ENCODE peak calls at places on chromosomes 13 and 19, in five cellular contexts. O is activated T-cell treated with anti-CD3 and anti-CD28 coated beads for 4 hours, B is fibroblast of the conjunctiva, T is dorsolateral prefrontal cortex, Q is HTR-8/SVneo. Y is an unnamed sample.

GRCh38 chr13:100530645-100531044 is 57.9 kb downstream of the GGACT start:
- DNase-seq in O (no peak), B (no peak), T (no peak), Q (no peak), Y (no peak)

GRCh38 chr19:7986321-7987083 is 18.9 kb downstream of the ELAVL1 start:
- DNase-seq in O (no peak), B (no peak), T (no peak), Q (peak), Y (no peak)

GRCh38 chr13:99990045-99990977 is 8.7 kb downstream of the ZIC2 start:
- DNase-seq in O (no peak), B (no peak), T (no peak), Q (no peak), Y (no peak)

GRCh38 chr19:36116344-36116637 is 1.0 kb downstream of the TBCB start:
- DNase-seq in O (no peak), B (no peak), T (no peak), Q (no peak), Y (no peak)

GRCh38 chr13:113628291-113629270 is 29.4 kb downstream of the ATP4B start:
- DNase-seq in O (no peak), B (no peak), T (no peak), Q (no peak), Y (no peak)

GRCh38 chr13:43127827-43128226 is 104.4 kb downstream of the DNAJC15 start:
- DNase-seq in O (no peak), B (no peak), T (no peak), Q (no peak), Y (no peak)

GRCh38 chr13:40578055-40578454 is 88.4 kb downstream of the FOXO1 start:
- DNase-seq in O (no peak), B (no peak), T (no peak), Q (no peak), Y (no peak)

GRCh38 chr19:45218426-45218825 is 26.8 kb downstream of the EXOC3L2 start:
- DNase-seq in O (no peak), B (no peak), T (no peak), Q (no peak), Y (no peak)

GRCh38 chr19:289651-290538 is 1.3 kb downstream of the PLPP2 start:
- DNase-seq in O (peak), B (no peak), T (no peak), Q (no peak), Y (no peak)

GRCh38 chr19:27777726-27778125 is 1435.2 kb downstream of the UQCRFS1 start:
- DNase-seq in O (no peak), B (no peak), T (no peak), Q (no peak), Y (no peak)

GRCh38 chr19:35045667-35046300 is 4.3 kb downstream of the HPN start:
- DNase-seq in O (no peak), B (no peak), T (no peak), Q (peak), Y (peak)

GRCh38 chr13:44373601-44374347 is at the start of gene SERP2:
- DNase-seq in O (no peak), B (no peak), T (peak), Q (no peak), Y (peak)

GRCh38 chr13:93559718-93560117 is 333.1 kb downstream of the GPC6 start:
- DNase-seq in O (no peak), B (peak), T (no peak), Q (peak), Y (no peak)

GRCh38 chr13:107144432-107144831 is 576.5 kb upstream of the ARGLU1 start:
- DNase-seq in O (no peak), B (no peak), T (no peak), Q (no peak), Y (no peak)

GRCh38 chr13:30759748-30760147 is 24.4 kb downstream of the ALOX5AP start:
- DNase-seq in O (no peak), B (no peak), T (no peak), Q (no peak), Y (no peak)

GRCh38 chr13:26484196-26484595 is 73.3 kb upstream of the WASF3 start:
- DNase-seq in O (no peak), B (no peak), T (no peak), Q (no peak), Y (no peak)

GRCh38 chr19:29302002-29302928 is 89.3 kb upstream of the UQCRFS1 start:
- DNase-seq in O (no peak), B (no peak), T (no peak), Q (no peak), Y (no peak)

GRCh38 chr13:67383358-67383757 is 153.2 kb upstream of the PCDH9 start:
- DNase-seq in O (no peak), B (peak), T (no peak), Q (no peak), Y (no peak)

GRCh38 chr13:36360863-36361262 is 14.7 kb upstream of the SPART start:
- DNase-seq in O (no peak), B (no peak), T (no peak), Q (no peak), Y (no peak)

GRCh38 chr19:51338563-51339312 is 3.2 kb downstream of the VSIG10L start:
- DNase-seq in O (peak), B (no peak), T (peak), Q (peak), Y (peak)

GRCh38 chr19:55014714-55015113 is 23.4 kb downstream of the GP6 start:
- DNase-seq in O (no peak), B (no peak), T (no peak), Q (no peak), Y (no peak)

GRCh38 chr19:54587026-54587425 is 6.4 kb upstream of the LILRA1 start:
- DNase-seq in O (no peak), B (no peak), T (no peak), Q (no peak), Y (no peak)

GRCh38 chr13:44726214-44726613 is 150.1 kb upstream of the TSC22D1 start:
- DNase-seq in O (no peak), B (peak), T (no peak), Q (no peak), Y (no peak)

GRCh38 chr13:75217949-75218348 is 264.0 kb downstream of the TBC1D4 start:
- DNase-seq in O (no peak), B (peak), T (no peak), Q (peak), Y (peak)

GRCh38 chr19:10404888-10405808 is 1.8 kb upstream of the CDC37 start:
- DNase-seq in O (no peak), B (no peak), T (no peak), Q (no peak), Y (no peak)

GRCh38 chr19:58154287-58154678 is 3.7 kb upstream of the ZNF329 start:
- DNase-seq in O (no peak), B (peak), T (peak), Q (peak), Y (peak)

GRCh38 chr19:35141627-35142401 is 1.2 kb upstream of the FXYD7 start:
- DNase-seq in O (no peak), B (no peak), T (no peak), Q (no peak), Y (no peak)

GRCh38 chr13:22880756-22881701 is 299.8 kb upstream of the SGCG start:
- DNase-seq in O (no peak), B (no peak), T (no peak), Q (no peak), Y (no peak)

GRCh38 chr13:44438234-44438579 is 64.6 kb downstream of the SERP2 start:
- DNase-seq in O (no peak), B (no peak), T (no peak), Q (no peak), Y (no peak)

GRCh38 chr13:25819856-25820530 is 231.8 kb downstream of the SHISA2 start:
- DNase-seq in O (no peak), B (no peak), T (no peak), Q (no peak), Y (no peak)

GRCh38 chr19:32104465-32105235 is 240.8 kb upstream of the ZNF507 start:
- DNase-seq in O (no peak), B (no peak), T (no peak), Q (peak), Y (no peak)

GRCh38 chr19:42433503-42434260 is 6.5 kb upstream of the LIPE start:
- DNase-seq in O (peak), B (peak), T (peak), Q (peak), Y (peak)

GRCh38 chr13:32142956-32143375 is 111.4 kb downstream of the FRY start:
- DNase-seq in O (no peak), B (no peak), T (no peak), Q (peak), Y (no peak)

GRCh38 chr19:15790096-15790495 is 2.6 kb downstream of the OR10H5 start:
- DNase-seq in O (no peak), B (no peak), T (no peak), Q (no peak), Y (no peak)

GRCh38 chr13:44249439-44249838 is 124.2 kb upstream of the SERP2 start:
- DNase-seq in O (no peak), B (peak), T (no peak), Q (no peak), Y (no peak)

GRCh38 chr13:73898276-73898675 is 235.9 kb downstream of the KLF12 start:
- DNase-seq in O (no peak), B (no peak), T (no peak), Q (peak), Y (no peak)

GRCh38 chr19:39448271-39448670 is 2.9 kb downstream of the SUPT5H start:
- DNase-seq in O (no peak), B (no peak), T (no peak), Q (no peak), Y (no peak)

GRCh38 chr13:25375727-25376358 is 4.1 kb downstream of the ATP8A2 start:
- DNase-seq in O (peak), B (peak), T (no peak), Q (peak), Y (no peak)

GRCh38 chr19:38360839-38361631 is 13.3 kb upstream of the PSMD8 start:
- DNase-seq in O (no peak), B (no peak), T (no peak), Q (no peak), Y (no peak)